ENCODE peak calls at places on chromosomes 1 and 21, in five cellular contexts. C is A549, M is H1, A is K562, Y is GM12878. X is an unnamed sample.

GRCh38 chr1:26723013-26723991 is 27.5 kb downstream of the ARID1A start:
- DNase-seq in C (no peak), M (no peak), A (peak), Y (no peak), X (peak)

GRCh38 chr1:152313319-152313801 is 11.7 kb downstream of the FLG start:
- DNase-seq in C (no peak), M (no peak), A (no peak), Y (no peak), X (no peak)

GRCh38 chr1:171576144-171576543 is 45.9 kb upstream of the MYOCOS start:
- DNase-seq in C (no peak), M (no peak), A (no peak), Y (no peak), X (no peak)

GRCh38 chr1:53945183-53945432 is 391 bp downstream of the IFT25 start:
- DNase-seq in C (no peak), M (no peak), A (no peak), Y (no peak), X (no peak)

GRCh38 chr1:12453400-12454343 is 164.3 kb downstream of the DHRS3 start:
- DNase-seq in C (no peak), M (no peak), A (no peak), Y (no peak), X (peak)

GRCh38 chr1:81915937-81916336 is 115.2 kb downstream of the ADGRL2 start:
- DNase-seq in C (no peak), M (no peak), A (no peak), Y (no peak), X (no peak)

GRCh38 chr1:10979483-10979920 is 33.0 kb upstream of the TARDBP start:
- DNase-seq in C (no peak), M (no peak), A (no peak), Y (no peak), X (peak)

GRCh38 chr1:27604579-27605299 is 795 bp upstream of the AHDC1 start:
- DNase-seq in C (no peak), M (no peak), A (no peak), Y (no peak), X (no peak)

GRCh38 chr1:201505505-201505893 is 1.4 kb downstream of the CSRP1 start:
- DNase-seq in C (no peak), M (no peak), A (no peak), Y (no peak), X (no peak)

DNA sequence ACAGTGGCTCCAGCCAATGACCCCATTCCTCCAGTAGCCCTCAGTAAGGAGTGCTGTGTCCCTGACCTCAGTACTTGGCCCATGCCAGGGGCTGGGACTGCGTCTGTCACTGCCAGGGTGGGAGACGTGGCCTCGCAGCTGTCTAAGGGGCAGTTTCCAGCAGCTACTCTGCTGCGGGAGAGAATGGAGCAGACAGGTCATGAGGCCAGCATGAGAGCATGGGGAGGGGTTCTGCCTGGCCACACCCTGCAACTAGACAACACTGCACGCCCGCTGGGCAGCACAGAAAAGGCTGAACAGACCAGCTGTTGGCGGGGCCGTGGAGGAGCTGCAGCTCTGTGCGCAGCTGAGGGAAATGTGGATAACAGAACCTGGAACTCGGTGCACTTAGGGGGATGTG is 91.6 kb upstream of the COL6A1 start:
- DNase-seq in C (no peak), M (no peak), A (no peak), Y (no peak), X (no peak)
- TF ChIP-seq KDM1A in C (no peak), M (no peak), A (no peak), Y (no peak), X (no peak)

GRCh38 chr1:35122311-35122710 is 43.1 kb downstream of the ZMYM1 start:
- DNase-seq in C (no peak), M (no peak), A (no peak), Y (no peak), X (no peak)
- TF ChIP-seq KDM1A in C (no peak), M (no peak), A (no peak), Y (no peak), X (no peak)

DNA sequence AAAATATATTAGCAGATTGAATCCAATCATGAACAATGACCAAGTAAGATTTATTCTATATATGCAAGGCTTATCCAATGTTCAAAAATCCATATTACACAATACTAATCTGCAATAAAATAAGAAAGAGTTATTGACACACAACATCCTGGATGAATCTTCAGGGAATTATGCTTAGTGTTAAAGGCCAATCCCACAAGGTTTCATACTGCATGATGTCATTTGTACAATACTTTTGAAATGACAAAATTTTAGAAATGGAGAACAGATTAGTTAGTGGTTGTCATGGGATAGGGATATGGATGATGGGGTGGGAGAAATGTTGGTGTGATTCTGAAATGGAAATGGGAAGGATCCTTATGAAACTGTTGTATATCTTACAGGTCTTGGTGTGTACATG is 425.7 kb downstream of the SIPA1L2 start:
- DNase-seq in C (no peak), M (no peak), A (no peak), Y (no peak), X (no peak)
- TF ChIP-seq KDM1A in C (no peak), M (no peak), A (no peak), Y (no peak), X (no peak)

DNA sequence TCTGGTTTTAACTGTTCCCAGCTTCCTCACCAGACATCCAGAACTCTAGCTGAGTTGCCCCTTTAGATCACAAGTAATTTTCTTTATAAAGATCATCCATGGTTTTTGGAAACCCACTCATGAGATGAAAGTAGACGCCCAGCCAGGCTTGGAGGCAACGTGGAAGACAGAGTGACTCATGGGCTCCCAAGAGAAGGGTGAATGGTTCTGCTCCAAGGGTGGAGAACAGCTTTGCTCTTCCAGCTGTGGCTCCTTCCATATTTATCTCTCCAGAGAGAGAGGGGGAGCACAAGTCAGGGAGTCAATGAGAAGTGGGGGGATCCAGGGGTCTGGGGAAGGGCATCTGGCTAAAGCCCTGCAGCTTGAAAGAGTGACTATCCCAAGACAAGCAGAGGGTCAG is 13.8 kb downstream of the FAM78B start:
- DNase-seq in C (no peak), M (no peak), A (no peak), Y (no peak), X (no peak)
- TF ChIP-seq KDM1A in C (no peak), M (no peak), A (no peak), Y (no peak), X (no peak)

GRCh38 chr1:178594133-178594532 is 81.2 kb downstream of the TEX35 start:
- DNase-seq in C (no peak), M (no peak), A (no peak), Y (no peak), X (no peak)
- TF ChIP-seq KDM1A in C (no peak), M (no peak), A (no peak), Y (no peak), X (no peak)

GRCh38 chr1:156281281-156282142 is 1.1 kb downstream of the SMG5 start:
- DNase-seq in C (no peak), M (no peak), A (peak), Y (no peak), X (peak)

GRCh38 chr1:156279837-156280236 is 2.8 kb downstream of the SMG5 start:
- DNase-seq in C (no peak), M (no peak), A (no peak), Y (no peak), X (no peak)

GRCh38 chr1:156282479-156283222 is at the start of gene SMG5:
- DNase-seq in C (peak), M (peak), A (peak), Y (peak), X (peak)

GRCh38 chr1:156284112-156284511 is at the start of gene TMEM79:
- DNase-seq in C (no peak), M (no peak), A (no peak), Y (no peak), X (no peak)

GRCh38 chr1:156282143-156282478 is 514 bp downstream of the SMG5 start:
- DNase-seq in C (no peak), M (no peak), A (no peak), Y (no peak), X (no peak)
- TF ChIP-seq KDM1A in C (no peak), M (no peak), A (no peak), Y (no peak), X (no peak)

GRCh38 chr1:22030473-22030872 is 22.0 kb upstream of the CDC42 start:
- DNase-seq in C (no peak), M (no peak), A (no peak), Y (no peak), X (no peak)
- TF ChIP-seq KDM1A in C (no peak), M (no peak), A (no peak), Y (no peak), X (no peak)

DNA sequence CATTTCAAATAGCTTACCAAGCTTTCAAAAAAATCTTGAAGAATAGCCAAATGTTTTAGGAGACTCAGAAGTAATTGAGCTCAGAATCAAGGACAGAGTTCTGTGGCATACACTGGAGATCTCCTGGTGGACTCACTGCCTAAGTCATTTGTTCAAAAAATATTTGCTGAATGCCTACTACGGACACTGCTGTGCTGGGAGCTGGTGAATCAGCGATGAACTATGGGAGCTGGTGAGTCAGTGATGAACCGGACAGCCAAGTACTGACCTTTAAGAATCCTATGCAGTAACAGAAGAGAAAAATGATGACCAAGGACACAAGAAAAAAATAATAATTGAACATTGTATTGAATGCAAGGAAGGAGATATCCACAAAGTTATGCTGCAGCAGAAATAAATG is 717.9 kb upstream of the CXADR start:
- DNase-seq in C (peak), M (no peak), A (no peak), Y (no peak), X (peak)
- TF ChIP-seq KDM1A in C (no peak), M (no peak), A (no peak), Y (no peak), X (no peak)